ENCODE peak calls at places on chromosomes 4 and X, in six cellular contexts. O is Peyer's patch; H is activated naive CD8-positive, alpha-beta T cell treated with anti-CD3 and anti-CD28 coated beads, Interleukin-2, amount 50 U/mL, for 24 hours; A is fibroblast of lung; R is RPMI7951; X is NCI-H1417. V is an unnamed sample.

GRCh38 chr4:1768367-1769034 is 24.6 kb upstream of the FGFR3 start:
- DNase-seq in O (no peak), H (no peak), A (no peak), R (no peak), X (no peak), V (no peak)

GRCh38 chr4:153239409-153239808 is 35.2 kb downstream of the TRIM2 start:
- DNase-seq in O (no peak), H (no peak), A (no peak), R (no peak), X (no peak), V (no peak)

GRCh38 chrX:71302461-71303213 is 1.1 kb downstream of the ITGB1BP2 start:
- DNase-seq in O (no peak), H (no peak), A (no peak), R (peak; percentile 31), X (no peak), V (no peak)

GRCh38 chrX:124736553-124737240 is 390.3 kb downstream of the SH2D1A start:
- DNase-seq in O (peak; percentile 48), H (peak; percentile 8), A (no peak), R (no peak), X (peak; percentile 82), V (no peak)

GRCh38 chr4:4356106-4357041 is 30.5 kb upstream of the NSG1 start:
- DNase-seq in O (no peak), H (no peak), A (no peak), R (no peak), X (no peak), V (no peak)

GRCh38 chr4:26860922-26861433 is 337 bp downstream of the STIM2 start:
- DNase-seq in O (peak; percentile 73), H (peak; percentile 54), A (peak; percentile 42), R (peak; percentile 57), X (no peak), V (peak; percentile 33)

GRCh38 chr4:1209821-1210220 is 37.4 kb upstream of the SPON2 start:
- DNase-seq in O (peak; percentile 67), H (no peak), A (peak; percentile 94), R (peak; percentile 28), X (no peak), V (no peak)

GRCh38 chr4:55021214-55021613 is 104.2 kb downstream of the KDR start:
- DNase-seq in O (no peak), H (no peak), A (no peak), R (no peak), X (no peak), V (peak; percentile 68)

GRCh38 chr4:54961357-54961975 is 163.9 kb downstream of the KDR start:
- DNase-seq in O (no peak), H (no peak), A (peak; percentile 56), R (peak; percentile 16), X (peak; percentile 79), V (peak; percentile 62)

GRCh38 chr4:82493721-82494425 is 63.5 kb downstream of the ENOPH1 start:
- DNase-seq in O (no peak), H (no peak), A (no peak), R (peak; percentile 9), X (no peak), V (no peak)

GRCh38 chrX:39772057-39772832 is 325.5 kb downstream of the BCOR start:
- DNase-seq in O (no peak), H (peak; percentile 61), A (peak; percentile 28), R (peak; percentile 52), X (peak; percentile 51), V (no peak)

GRCh38 chr4:6763330-6763851 is 19.1 kb upstream of the KIAA0232 start:
- DNase-seq in O (peak; percentile 49), H (no peak), A (no peak), R (peak; percentile 57), X (no peak), V (peak; percentile 10)

GRCh38 chrX:49308604-49309269 is 5.3 kb downstream of the GAGE10 start:
- DNase-seq in O (no peak), H (peak; percentile 29), A (peak; percentile 19), R (peak; percentile 36), X (no peak), V (no peak)

GRCh38 chrX:70292788-70293187 is 2.9 kb downstream of the KIF4A start:
- DNase-seq in O (no peak), H (no peak), A (peak; percentile 31), R (no peak), X (no peak), V (no peak)

V was measured in NCI-H524.